ENCODE peak calls at places on chromosomes 11 and 22, in seven cellular contexts. H is K562, M is A549, B is stomach, X is heart left ventricle, W is HCT116, I is ovary. S is an unnamed sample.

GRCh38 chr11:14902650-14903350 is 10.8 kb upstream of the CYP2R1 start:
- DNase-seq in W (no peak), M (no peak), H (no peak), X (no peak), I (no peak), B (no peak), S (no peak)

GRCh38 chr11:2039198-2039759 is 41.6 kb upstream of the H19 start:
- DNase-seq in X (no peak), W (no peak), I (no peak), B (no peak), M (no peak), H (no peak), S (no peak)

GRCh38 chr22:38007330-38007902 is 23.1 kb upstream of the SOX10 start:
- DNase-seq in B (no peak), W (no peak), H (no peak), X (no peak), M (no peak), I (no peak), S (no peak)

GRCh38 chr11:14642873-14643696 is 519 bp upstream of the PDE3B start:
- DNase-seq in I (no peak), B (no peak), H (peak; percentile 65), X (peak; percentile 26), W (no peak), M (no peak), S (no peak)

GRCh38 chr22:43843783-43844530 is 18.4 kb downstream of the SULT4A1 start:
- DNase-seq in H (no peak), W (no peak), M (no peak), B (no peak), X (no peak), I (no peak), S (no peak)

GRCh38 chr11:67099841-67100324 is 19.2 kb upstream of the KDM2A start:
- DNase-seq in I (no peak), W (no peak), M (no peak), B (no peak), H (no peak), X (no peak), S (no peak)

GRCh38 chr22:35104491-35104890 is 38.5 kb downstream of the ISX start:
- DNase-seq in B (no peak), W (no peak), M (no peak), X (no peak), I (no peak), H (no peak), S (no peak)

GRCh38 chr11:113874096-113874919 is 1.1 kb downstream of the USP28 start:
- DNase-seq in W (no peak), B (no peak), X (no peak), M (peak; percentile 7), I (no peak), H (peak; percentile 21), S (no peak)

GRCh38 chr11:35511666-35512065 is 13.8 kb downstream of the PAMR1 start:
- DNase-seq in X (no peak), B (no peak), W (no peak), M (peak; percentile 23), I (no peak), H (no peak), S (no peak)

GRCh38 chr11:6733326-6734030 is 38.3 kb downstream of the OR2AG2 start:
- DNase-seq in X (no peak), H (no peak), W (no peak), M (no peak), I (no peak), B (no peak), S (no peak)

GRCh38 chr11:6735306-6735705 is 36.5 kb downstream of the OR2AG2 start:
- DNase-seq in B (no peak), X (no peak), H (no peak), M (no peak), W (no peak), I (no peak), S (no peak)

GRCh38 chr11:6736495-6737121 is 35.2 kb downstream of the OR2AG2 start:
- DNase-seq in M (no peak), H (no peak), I (no peak), X (no peak), B (no peak), W (no peak), S (no peak)

GRCh38 chr11:6737872-6738466 is 33.8 kb downstream of the OR2AG2 start:
- DNase-seq in X (no peak), B (peak; percentile 65), M (peak; percentile 36), H (peak; percentile 80), W (peak; percentile 43), I (no peak), S (peak; percentile 20)

DNA sequence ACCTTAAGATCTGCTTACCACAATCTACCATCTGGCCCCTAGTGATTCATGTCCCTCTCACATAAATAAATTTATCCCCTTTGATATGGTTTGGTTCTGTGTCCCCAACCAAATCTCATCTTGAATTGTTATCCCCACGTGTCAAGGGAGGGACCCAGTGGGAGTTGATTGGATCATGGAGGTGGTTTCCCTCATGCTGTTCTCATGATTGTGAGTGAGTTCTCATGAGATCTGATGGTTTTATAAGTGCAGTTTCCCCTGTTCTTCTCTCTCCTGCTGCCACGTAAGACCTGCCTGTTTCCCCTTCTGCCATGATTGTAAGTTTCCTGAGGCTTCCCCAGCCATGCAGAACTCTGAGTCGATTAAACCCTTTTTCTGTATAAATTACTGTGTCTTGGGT is 37.2 kb downstream of the OR2AG2 start:
- DNase-seq in W (no peak), H (no peak), I (no peak), X (no peak), M (no peak), B (no peak), S (no peak)
- H3K4me1 ChIP-seq in W (no peaks in the 10 kb centered on the region), H (no peaks in the 10 kb centered on the region), I (no peaks in the 10 kb centered on the region), X (no peaks in the 10 kb centered on the region), M (no peaks in the 10 kb centered on the region), B (no peaks in the 10 kb centered on the region), S (no peaks in the 10 kb centered on the region)

GRCh38 chr11:33774356-33775063 is at the start of gene FBXO3:
- DNase-seq in H (peak; percentile 90), I (peak; percentile 94), M (peak; percentile 88), B (peak; percentile 90), W (peak; percentile 40), X (peak; percentile 94), S (peak; percentile 86)
- TF ChIP-seq POLR2A in H (peak; percentile 73), I (no peak), M (peak; percentile 80), B (no peak), W (peak; percentile 57), X (peak; percentile 57), S (peak; percentile 46)

GRCh38 chr11:12160680-12161079 is 50.3 kb downstream of the MICAL2 start:
- DNase-seq in I (no peak), H (no peak), B (no peak), X (no peak), M (no peak), W (no peak), S (no peak)
- H3K4me1 ChIP-seq in I (peaks cover 28% of the 10 kb centered on the region), H (peaks cover 56% of the 10 kb centered on the region), B (peaks cover 58% of the 10 kb centered on the region), X (peaks cover 95% of the 10 kb centered on the region), M (peaks cover 58% of the 10 kb centered on the region), W (peaks cover 72% of the 10 kb centered on the region), S (peaks cover 25% of the 10 kb centered on the region)

GRCh38 chr11:65310756-65311155 is 3.9 kb upstream of the CDC42EP2 start:
- DNase-seq in W (no peak), B (no peak), I (no peak), M (no peak), H (no peak), X (no peak), S (no peak)

GRCh38 chr11:65308281-65308891 is 6.3 kb upstream of the CDC42EP2 start:
- DNase-seq in B (peak; percentile 40), M (no peak), W (no peak), H (no peak), I (no peak), X (peak; percentile 51), S (no peak)

GRCh38 chr11:65309006-65309405 is 5.7 kb upstream of the CDC42EP2 start:
- DNase-seq in W (no peak), H (no peak), X (no peak), I (no peak), M (no peak), B (no peak), S (no peak)

GRCh38 chr11:65310215-65310614 is 4.5 kb upstream of the CDC42EP2 start:
- DNase-seq in X (peak; percentile 82), M (no peak), H (no peak), B (no peak), I (no peak), W (no peak), S (no peak)

DNA sequence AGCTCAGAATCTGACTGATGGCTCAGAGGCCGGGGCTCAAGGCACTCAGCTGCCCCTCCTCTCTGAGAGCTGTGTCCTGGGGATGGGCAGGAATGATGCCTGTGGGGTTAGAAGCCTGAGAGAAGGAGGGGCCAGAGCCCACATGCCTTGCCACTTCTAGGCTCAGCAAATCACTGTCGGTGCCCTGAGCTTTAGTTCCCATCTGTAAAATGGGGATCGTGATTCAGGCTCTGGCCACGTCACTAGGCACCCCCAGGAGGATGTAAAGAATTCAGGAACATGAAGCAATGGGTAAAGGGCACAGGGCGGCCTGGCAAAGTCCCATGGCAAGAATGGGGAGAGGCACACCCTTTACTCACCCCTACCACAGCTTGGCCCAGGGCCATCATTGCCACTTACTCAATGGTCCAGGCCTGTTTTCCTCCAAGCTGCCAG is 3.5 kb upstream of the CDC42EP2 start:
- DNase-seq in B (peak; percentile 65), X (no peak), M (no peak), I (no peak), W (no peak), H (no peak), S (no peak)
- TF ChIP-seq POLR2A in B (no peak), X (no peak), M (no peak), I (no peak), W (no peak), H (no peak), S (no peak)

GRCh38 chr11:12246169-12246568 is 131.2 kb upstream of the PARVA start:
- DNase-seq in B (no peak), I (no peak), W (no peak), H (no peak), M (no peak), X (peak; percentile 46), S (no peak)
- H3K4me1 ChIP-seq in B (peaks cover 77% of the 10 kb centered on the region), I (peaks cover 3% of the 10 kb centered on the region), W (peaks cover 13% of the 10 kb centered on the region), H (peaks cover 12% of the 10 kb centered on the region), M (peaks cover 10% of the 10 kb centered on the region), X (peaks cover 60% of the 10 kb centered on the region), S (no peaks in the 10 kb centered on the region)

GRCh38 chr11:4393209-4394196 is at the start of gene TRIM21:
- DNase-seq in I (peak; percentile 85), B (peak; percentile 87), X (peak; percentile 81), M (peak; percentile 80), W (peak; percentile 67), H (peak; percentile 90), S (peak; percentile 86)
- TF ChIP-seq POLR2A in I (peak; percentile 23), B (no peak), X (peak; percentile 69), M (no peak), W (peak; percentile 44), H (peak; percentile 84), S (peak; percentile 45)

DNA sequence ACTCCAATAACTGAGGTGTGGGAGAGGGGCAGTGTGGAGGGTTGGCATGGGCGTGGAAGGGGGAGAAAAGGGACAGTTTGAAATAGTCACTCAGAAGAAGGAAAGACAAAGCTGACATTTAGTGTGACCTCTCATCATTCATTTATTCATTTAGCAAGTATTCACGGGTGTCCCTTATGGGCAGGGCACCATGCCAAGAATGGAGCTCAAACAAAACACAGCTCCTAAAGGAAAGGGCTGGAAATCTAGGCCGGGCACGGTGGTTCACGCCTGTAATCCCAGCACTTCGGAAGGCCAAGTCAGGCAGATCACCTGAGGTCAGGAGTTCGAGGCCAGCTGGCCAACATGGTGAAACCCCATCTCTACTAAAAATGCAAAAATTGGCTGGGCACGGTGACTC is 19.4 kb upstream of the DGKZ start:
- DNase-seq in W (no peak), H (no peak), I (no peak), B (no peak), M (no peak), X (no peak), S (no peak)
- H3K4me1 ChIP-seq in W (peaks cover 5% of the 10 kb centered on the region), H (peaks cover 10% of the 10 kb centered on the region), I (peaks cover 5% of the 10 kb centered on the region), B (peaks cover 5% of the 10 kb centered on the region), M (no peaks in the 10 kb centered on the region), X (peaks cover 22% of the 10 kb centered on the region), S (no peaks in the 10 kb centered on the region)

GRCh38 chr11:6619021-6619745 is at the start of gene TPP1:
- DNase-seq in I (peak; percentile 90), B (peak; percentile 94), W (peak; percentile 90), X (peak; percentile 95), H (peak; percentile 94), M (peak; percentile 99), S (peak; percentile 97)
- TF ChIP-seq POLR2A in I (peak; percentile 47), B (no peak), W (peak; percentile 31), X (peak; percentile 74), H (peak; percentile 78), M (peak; percentile 69), S (peak; percentile 95)

S was measured in uterus.